ENCODE peak calls at places on chromosome 11, in seven cellular contexts. One of them, this sample, is unnamed.

GRCh38 chr11:2142762-2143202 is 3.6 kb upstream of the IGF2 start:
- DNase-seq in H54: peak
- DNase-seq in left kidney: peak
- DNase-seq in activated effector memory CD4-positive, alpha-beta T cell treated with anti-CD3 and anti-CD28 coated beads, Interleukin-2, amount 50 U/mL, for 16 hours: no peak
- DNase-seq in left ventricle myocardium inferior: no peak
- DNase-seq in NCI-H1930: no peak
- DNase-seq in GM23338: no peak
- DNase-seq in this sample: no peak

GRCh38 chr11:126318642-126319373 is 14.9 kb downstream of the DCPS start:
- DNase-seq in NCI-H1930: no peak
- DNase-seq in H54: no peak
- DNase-seq in activated effector memory CD4-positive, alpha-beta T cell treated with anti-CD3 and anti-CD28 coated beads, Interleukin-2, amount 50 U/mL, for 16 hours: peak
- DNase-seq in GM23338: no peak
- DNase-seq in left kidney: no peak
- DNase-seq in left ventricle myocardium inferior: peak
- DNase-seq in this sample: peak

GRCh38 chr11:62540804-62541671 is 5.6 kb downstream of the AHNAK start:
- DNase-seq in NCI-H1930: no peak
- DNase-seq in left kidney: no peak
- DNase-seq in activated effector memory CD4-positive, alpha-beta T cell treated with anti-CD3 and anti-CD28 coated beads, Interleukin-2, amount 50 U/mL, for 16 hours: peak
- DNase-seq in left ventricle myocardium inferior: peak
- DNase-seq in H54: no peak
- DNase-seq in GM23338: no peak
- DNase-seq in this sample: no peak

GRCh38 chr11:1219446-1219835 is 3.4 kb upstream of the MUC5B start:
- DNase-seq in H54: no peak
- DNase-seq in activated effector memory CD4-positive, alpha-beta T cell treated with anti-CD3 and anti-CD28 coated beads, Interleukin-2, amount 50 U/mL, for 16 hours: no peak
- DNase-seq in GM23338: no peak
- DNase-seq in left kidney: no peak
- DNase-seq in NCI-H1930: no peak
- DNase-seq in left ventricle myocardium inferior: no peak
- DNase-seq in this sample: no peak

GRCh38 chr11:80521592-80521991 is 1080.8 kb upstream of the TENM4 start:
- DNase-seq in left ventricle myocardium inferior: no peak
- DNase-seq in left kidney: peak
- DNase-seq in GM23338: no peak
- DNase-seq in H54: no peak
- DNase-seq in activated effector memory CD4-positive, alpha-beta T cell treated with anti-CD3 and anti-CD28 coated beads, Interleukin-2, amount 50 U/mL, for 16 hours: no peak
- DNase-seq in NCI-H1930: no peak
- DNase-seq in this sample: no peak

GRCh38 chr11:61702701-61703312 is 22.6 kb downstream of the DAGLA start:
- DNase-seq in NCI-H1930: no peak
- DNase-seq in left ventricle myocardium inferior: no peak
- DNase-seq in H54: no peak
- DNase-seq in left kidney: no peak
- DNase-seq in activated effector memory CD4-positive, alpha-beta T cell treated with anti-CD3 and anti-CD28 coated beads, Interleukin-2, amount 50 U/mL, for 16 hours: no peak
- DNase-seq in GM23338: no peak
- DNase-seq in this sample: no peak

GRCh38 chr11:61679893-61680621 is at the start of gene DAGLA:
- DNase-seq in GM23338: peak
- DNase-seq in left ventricle myocardium inferior: peak
- DNase-seq in NCI-H1930: peak
- DNase-seq in activated effector memory CD4-positive, alpha-beta T cell treated with anti-CD3 and anti-CD28 coated beads, Interleukin-2, amount 50 U/mL, for 16 hours: peak
- DNase-seq in left kidney: peak
- DNase-seq in H54: peak
- DNase-seq in this sample: no peak

GRCh38 chr11:105389952-105390351 is 219.9 kb upstream of the GRIA4 start:
- DNase-seq in activated effector memory CD4-positive, alpha-beta T cell treated with anti-CD3 and anti-CD28 coated beads, Interleukin-2, amount 50 U/mL, for 16 hours: no peak
- DNase-seq in left ventricle myocardium inferior: no peak
- DNase-seq in H54: no peak
- DNase-seq in left kidney: no peak
- DNase-seq in NCI-H1930: no peak
- DNase-seq in GM23338: peak
- DNase-seq in this sample: no peak

GRCh38 chr11:67082071-67082791 is 25.6 kb downstream of the RHOD start:
- DNase-seq in activated effector memory CD4-positive, alpha-beta T cell treated with anti-CD3 and anti-CD28 coated beads, Interleukin-2, amount 50 U/mL, for 16 hours: no peak
- DNase-seq in left ventricle myocardium inferior: no peak
- DNase-seq in GM23338: peak
- DNase-seq in NCI-H1930: no peak
- DNase-seq in left kidney: peak
- DNase-seq in H54: no peak
- DNase-seq in this sample: no peak

GRCh38 chr11:24935059-24935458 is 438.2 kb downstream of the LUZP2 start:
- DNase-seq in NCI-H1930: no peak
- DNase-seq in activated effector memory CD4-positive, alpha-beta T cell treated with anti-CD3 and anti-CD28 coated beads, Interleukin-2, amount 50 U/mL, for 16 hours: no peak
- DNase-seq in left kidney: no peak
- DNase-seq in left ventricle myocardium inferior: no peak
- DNase-seq in GM23338: no peak
- DNase-seq in H54: no peak
- DNase-seq in this sample: no peak

GRCh38 chr11:27720277-27720830 is 20.1 kb upstream of the BDNF start:
- DNase-seq in activated effector memory CD4-positive, alpha-beta T cell treated with anti-CD3 and anti-CD28 coated beads, Interleukin-2, amount 50 U/mL, for 16 hours: no peak
- DNase-seq in left kidney: peak
- DNase-seq in H54: no peak
- DNase-seq in GM23338: peak
- DNase-seq in NCI-H1930: peak
- DNase-seq in left ventricle myocardium inferior: no peak
- DNase-seq in this sample: no peak